ENCODE peak calls at places on chromosomes 4 and X, in nine cellular contexts. A is GM04503; V is NCI-H1694; E is HuH-7; Q is activated naive CD4-positive, alpha-beta T cell treated with anti-CD3 and anti-CD28 coated beads for 36 hours; T is GM12892; X is RPMI8226; Y is astrocyte of the cerebellum; F is left ventricle myocardium superior. L is an unnamed sample.

GRCh38 chr4:165384608-165385007 is 5.8 kb downstream of the CPE start:
- DNase-seq in X (no peak), Q (no peak), E (no peak), Y (peak), A (no peak), F (no peak), V (peak), T (no peak), L (no peak)

GRCh38 chr4:79852305-79852730 is 220.7 kb downstream of the ANTXR2 start:
- DNase-seq in A (no peak), F (peak), T (no peak), Q (no peak), X (no peak), Y (no peak), V (no peak), E (no peak), L (no peak)

GRCh38 chr4:60737858-60738257 is 462.3 kb upstream of the ADGRL3 start:
- DNase-seq in F (no peak), T (no peak), Y (no peak), A (peak), X (no peak), V (no peak), E (no peak), Q (no peak), L (no peak)

GRCh38 chrX:4043951-4044350 is 330.5 kb upstream of the PRKX start:
- DNase-seq in T (no peak), Y (no peak), A (no peak), X (no peak), V (no peak), E (no peak), Q (no peak), F (no peak), L (no peak)

GRCh38 chr4:186693159-186693815 is 30.4 kb downstream of the FAT1 start:
- DNase-seq in T (no peak), X (no peak), E (no peak), A (peak), F (peak), V (no peak), Y (peak), Q (no peak), L (no peak)

GRCh38 chr4:152090543-152090942 is 329.7 kb upstream of the GATB start:
- DNase-seq in V (no peak), E (no peak), T (no peak), X (no peak), F (peak), Y (no peak), Q (peak), A (no peak), L (no peak)

GRCh38 chr4:2256156-2256731 is 5.7 kb downstream of the MXD4 start:
- DNase-seq in V (no peak), T (peak), X (no peak), E (no peak), A (no peak), Q (no peak), F (peak), Y (no peak), L (no peak)

GRCh38 chr4:88533088-88533790 is 9.7 kb upstream of the PYURF start:
- DNase-seq in X (no peak), Q (no peak), T (no peak), A (no peak), V (no peak), Y (no peak), F (no peak), E (no peak), L (no peak)

GRCh38 chr4:150961566-150961965 is 53.5 kb downstream of the LRBA start:
- DNase-seq in Q (no peak), X (no peak), F (no peak), V (no peak), Y (no peak), A (no peak), T (no peak), E (no peak), L (no peak)

GRCh38 chr4:93334003-93334402 is 494.6 kb upstream of the ATOH1 start:
- DNase-seq in E (no peak), T (no peak), F (no peak), V (peak), X (no peak), A (no peak), Y (no peak), Q (no peak), L (no peak)

GRCh38 chr4:138868562-138868961 is 147.0 kb upstream of the NOCT start:
- DNase-seq in A (no peak), X (no peak), Q (no peak), Y (no peak), V (no peak), T (no peak), F (no peak), E (no peak), L (no peak)

GRCh38 chr4:101191302-101192098 is 155.8 kb downstream of the PPP3CA start:
- DNase-seq in Q (no peak), E (no peak), F (peak), X (no peak), Y (peak), V (no peak), T (no peak), A (peak), L (no peak)

GRCh38 chr4:48033825-48034413 is 17.3 kb downstream of the NIPAL1 start:
- DNase-seq in V (no peak), X (peak), F (no peak), Y (no peak), Q (peak), T (no peak), A (no peak), E (no peak), L (no peak)

GRCh38 chr4:187268940-187269339 is 545.3 kb upstream of the FAT1 start:
- DNase-seq in Y (no peak), Q (no peak), E (no peak), T (no peak), X (no peak), F (no peak), V (no peak), A (peak), L (no peak)

GRCh38 chr4:163666335-163666888 is 171.9 kb downstream of the TMA16 start:
- DNase-seq in V (no peak), X (no peak), T (no peak), Q (no peak), A (no peak), F (no peak), E (no peak), Y (no peak), L (no peak)

GRCh38 chr4:20624783-20625364 is 75.4 kb upstream of the PACRGL start:
- DNase-seq in X (no peak), Y (no peak), E (no peak), V (no peak), A (no peak), T (no peak), Q (no peak), F (no peak), L (no peak)

GRCh38 chrX:41241962-41242361 is 92.0 kb upstream of the DDX3X start:
- DNase-seq in F (no peak), Q (no peak), V (no peak), A (no peak), Y (no peak), E (no peak), T (no peak), X (no peak), L (no peak)

GRCh38 chr4:175745340-175745739 is 66.7 kb downstream of the GPM6A start:
- DNase-seq in F (no peak), X (no peak), A (no peak), Y (no peak), Q (no peak), E (no peak), V (no peak), T (no peak), L (no peak)